ENCODE peak calls at places on chromosomes 11 and 22, in seven cellular contexts. N is fibroblast of lung, J is retinal pigment epithelial cell, M is HL-60, G is HCT116, Q is psoas muscle, H is fibroblast of pulmonary artery. B is an unnamed sample.

GRCh38 chr11:77206264-77207018 is 78.4 kb downstream of the MYO7A start:
- DNase-seq in N (no peak), J (no peak), M (no peak), G (no peak), Q (no peak), H (no peak), B (no peak)

GRCh38 chr22:45880091-45880651 is 96.8 kb downstream of the WNT7B start:
- DNase-seq in N (no peak), J (no peak), M (no peak), G (no peak), Q (no peak), H (no peak), B (no peak)

GRCh38 chr11:84719935-84720577 is 907.1 kb downstream of the DLG2 start:
- DNase-seq in N (no peak), J (no peak), M (no peak), G (no peak), Q (no peak), H (no peak), B (no peak)

GRCh38 chr11:86812322-86812670 is 12.0 kb downstream of the PRSS23 start:
- DNase-seq in N (no peak), J (no peak), M (no peak), G (no peak), Q (no peak), H (no peak), B (no peak)

GRCh38 chr11:75481602-75482309 is 44.0 kb downstream of the GDPD5 start:
- DNase-seq in N (no peak), J (no peak), M (no peak), G (no peak), Q (no peak), H (no peak), B (no peak)

GRCh38 chr22:37033605-37034430 is 14.3 kb downstream of the MPST start:
- DNase-seq in N (no peak), J (no peak), M (no peak), G (no peak), Q (no peak), H (no peak), B (no peak)

GRCh38 chr11:2589538-2589934 is 110.3 kb downstream of the KCNQ1OT1 start:
- DNase-seq in N (no peak), J (no peak), M (no peak), G (no peak), Q (peak), H (no peak), B (no peak)

GRCh38 chr11:83044958-83045712 is 26.6 kb downstream of the RAB30 start:
- DNase-seq in N (peak), J (no peak), M (no peak), G (no peak), Q (no peak), H (peak), B (peak)

GRCh38 chr11:75351541-75352416 is at the start of gene ARRB1:
- DNase-seq in N (peak), J (no peak), M (peak), G (no peak), Q (peak), H (peak), B (peak)

GRCh38 chr22:17785185-17786184 is 11.2 kb upstream of the BID start:
- DNase-seq in N (peak), J (no peak), M (no peak), G (peak), Q (peak), H (peak), B (peak)

GRCh38 chr11:96306600-96306932 is 36.4 kb downstream of the MAML2 start:
- DNase-seq in N (no peak), J (no peak), M (no peak), G (peak), Q (no peak), H (no peak), B (no peak)

DNA sequence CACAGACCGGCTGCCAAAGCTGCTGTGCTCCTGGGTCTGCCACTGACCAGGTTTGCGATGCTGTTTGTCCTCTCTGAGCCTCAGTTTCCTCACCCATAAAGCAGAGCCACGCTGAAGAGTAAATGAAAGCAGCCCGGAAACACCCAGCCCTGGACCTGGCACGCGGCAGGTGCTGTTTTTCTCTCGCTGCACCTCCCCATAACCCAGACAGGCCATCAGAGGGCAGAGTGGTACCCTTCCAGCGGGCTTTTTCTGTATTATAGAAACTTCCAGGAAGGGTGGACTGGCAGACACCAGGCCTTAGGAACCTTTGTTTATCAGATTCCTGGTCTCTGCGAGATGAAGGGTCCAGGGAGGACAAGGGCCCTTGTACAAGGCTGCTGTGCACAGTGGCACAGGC is 17.9 kb upstream of the FGF19 start:
- DNase-seq in N (no peak), J (no peak), M (no peak), G (no peak), Q (no peak), H (no peak), B (no peak)
- TF ChIP-seq CTCF in N (peak), J (peak), M (no peak), G (peak), Q (no peak), H (peak), B (peak)

GRCh38 chr11:70378506-70379134 is 19.7 kb upstream of the CTTN start:
- DNase-seq in N (no peak), J (no peak), M (no peak), G (no peak), Q (no peak), H (no peak), B (no peak)

GRCh38 chr11:70381350-70381749 is 17.0 kb upstream of the CTTN start:
- DNase-seq in N (no peak), J (no peak), M (no peak), G (no peak), Q (no peak), H (no peak), B (no peak)

GRCh38 chr11:70383664-70384395 is 14.5 kb upstream of the CTTN start:
- DNase-seq in N (no peak), J (no peak), M (no peak), G (no peak), Q (no peak), H (no peak), B (no peak)

GRCh38 chr11:70384486-70385152 is 13.7 kb upstream of the CTTN start:
- DNase-seq in N (no peak), J (no peak), M (no peak), G (no peak), Q (no peak), H (no peak), B (no peak)

DNA sequence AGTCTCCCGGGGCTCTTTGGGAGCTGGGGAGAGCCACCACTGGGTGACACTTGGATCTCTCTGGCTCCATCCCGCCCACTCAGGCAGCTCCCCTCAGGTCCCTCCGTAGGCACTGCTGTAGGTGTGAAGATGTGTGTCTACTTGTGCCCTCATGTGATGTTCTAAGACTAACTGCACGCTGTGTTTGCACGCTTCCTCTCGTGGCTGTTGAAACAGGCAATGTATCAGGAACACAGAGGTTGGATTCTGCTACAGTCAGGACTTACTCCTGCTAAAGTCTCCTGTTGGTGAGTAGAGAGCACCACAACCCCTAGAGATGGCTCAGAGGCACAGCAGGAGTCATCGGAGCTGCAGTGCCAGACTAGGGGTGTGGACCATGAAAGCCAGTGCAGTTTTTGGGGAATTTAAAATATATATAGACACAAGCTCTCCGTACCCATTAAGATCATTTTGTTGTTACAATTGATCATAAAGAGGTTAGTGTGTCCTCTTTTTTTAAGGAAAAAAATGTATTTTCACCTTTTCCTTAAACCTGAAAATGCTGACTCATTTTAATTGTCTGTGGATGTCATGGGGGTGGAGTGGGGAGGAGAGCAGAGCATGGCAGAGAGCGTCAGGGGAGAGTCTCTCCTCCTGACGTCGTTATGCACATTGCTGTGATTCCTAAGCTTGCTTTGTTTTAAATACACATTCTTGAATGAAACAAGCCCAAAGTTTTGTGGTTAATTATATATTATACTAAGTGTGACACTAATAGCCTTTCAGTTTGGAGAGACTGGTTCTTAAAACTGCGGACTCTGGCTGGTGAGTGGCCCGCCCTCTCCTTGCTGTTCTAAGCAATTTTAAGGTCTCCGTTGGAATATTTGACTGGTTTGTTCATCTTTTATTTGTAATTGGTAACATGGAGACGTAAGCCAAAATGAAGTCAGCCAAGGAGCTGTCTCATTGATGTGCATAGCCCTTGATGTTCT is 16.2 kb upstream of the CTTN start:
- DNase-seq in N (peak), J (peak), M (no peak), G (no peak), Q (no peak), H (peak), B (no peak)
- H3K4me3 ChIP-seq in N (no peak), J (no peak), M (no peak), G (no peak), Q (no peak), H (no peak), B (no peak)

GRCh38 chr11:65539401-65540289 is 14.8 kb downstream of the SCYL1 start:
- DNase-seq in N (no peak), J (no peak), M (no peak), G (peak), Q (no peak), H (no peak), B (peak)
- TF ChIP-seq CTCF in N (no peak), J (peak), M (no peak), G (no peak), Q (no peak), H (no peak), B (no peak)

GRCh38 chr11:114771172-114771571 is 92.8 kb downstream of the NXPE2 start:
- DNase-seq in N (no peak), J (no peak), M (no peak), G (no peak), Q (no peak), H (no peak), B (no peak)

GRCh38 chr11:114773541-114774338 is 95.4 kb downstream of the NXPE2 start:
- DNase-seq in N (no peak), J (no peak), M (no peak), G (no peak), Q (no peak), H (no peak), B (no peak)

GRCh38 chr11:114775849-114776621 is 97.7 kb downstream of the NXPE2 start:
- DNase-seq in N (no peak), J (no peak), M (no peak), G (no peak), Q (no peak), H (no peak), B (no peak)

GRCh38 chr11:114776956-114777355 is 98.6 kb downstream of the NXPE2 start:
- DNase-seq in N (no peak), J (no peak), M (no peak), G (no peak), Q (no peak), H (no peak), B (no peak)

DNA sequence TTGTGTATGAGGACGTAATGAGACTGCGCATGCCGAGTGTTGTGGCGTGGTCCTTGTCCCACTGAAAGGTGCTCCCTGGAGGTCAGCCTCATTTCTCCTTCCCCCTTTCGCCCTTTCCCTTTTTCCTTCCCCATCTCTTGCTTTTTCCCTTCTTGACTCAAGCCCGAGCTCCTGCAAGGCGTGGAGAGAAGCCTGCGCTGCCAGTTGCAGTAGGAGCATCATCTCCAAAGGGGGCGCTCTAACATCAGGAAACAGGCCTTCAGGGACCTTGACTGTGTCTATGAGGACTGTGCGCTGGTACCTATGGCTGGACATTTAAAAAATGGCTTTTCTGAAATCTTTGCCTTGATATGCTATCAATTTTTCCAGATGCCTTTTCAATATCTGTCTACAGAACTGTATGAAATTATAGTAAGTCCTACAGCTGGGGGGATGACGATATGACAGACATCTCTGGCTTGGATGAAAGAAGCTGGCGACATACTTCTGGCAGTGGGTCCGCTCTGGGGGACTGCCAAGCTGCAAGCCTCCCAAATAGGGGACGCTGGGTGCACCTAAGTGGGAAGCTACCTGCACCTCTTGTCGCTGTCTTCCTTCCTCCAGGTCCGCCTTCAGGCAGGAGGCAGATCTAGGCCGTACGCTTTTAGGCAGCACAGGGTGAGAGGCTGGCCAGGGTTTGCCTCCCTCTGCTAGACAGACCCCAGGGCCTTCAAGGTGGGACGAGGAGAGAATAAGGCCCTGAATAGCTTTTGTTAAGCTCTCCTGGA is 96.5 kb downstream of the NXPE2 start:
- DNase-seq in N (peak), J (no peak), M (peak), G (peak), Q (peak), H (peak), B (peak)
- H3K4me3 ChIP-seq in N (no peak), J (no peak), M (no peak), G (no peak), Q (no peak), H (no peak), B (no peak)